ENCODE peak calls at places on chromosomes 12 and 14, in six cellular contexts. A is upper lobe of left lung, H is uterus, D is body of pancreas, S is A549, P is stomach. R is an unnamed sample.
A peak's percentile ranks its signal among the peaks of the same experiment; 100 is the strongest.

GRCh38 chr14:92670967-92671366 is 77.5 kb downstream of the LGMN start:
- DNase-seq in P (no peak), D (no peak), H (no peak), A (no peak), S (no peak), R (no peak)

GRCh38 chr14:50521912-50522341 is 10.4 kb downstream of the MAP4K5 start:
- DNase-seq in S (no peak), D (no peak), A (no peak), H (no peak), P (no peak), R (no peak)

GRCh38 chr12:65335021-65335714 is 56.7 kb downstream of the MSRB3 start:
- DNase-seq in S (peak; percentile 25), A (no peak), H (peak; percentile 79), P (no peak), D (no peak), R (no peak)

GRCh38 chr14:24851837-24852236 is 198.1 kb downstream of the STXBP6 start:
- DNase-seq in P (no peak), S (no peak), H (no peak), D (no peak), A (no peak), R (no peak)

GRCh38 chr12:131171029-131171428 is 217.3 kb downstream of the ADGRD1 start:
- DNase-seq in D (no peak), A (no peak), S (no peak), P (no peak), H (no peak), R (no peak)

GRCh38 chr12:132327351-132328171 is 1.8 kb downstream of the GALNT9 start:
- DNase-seq in H (peak; percentile 66), S (peak; percentile 48), D (no peak), A (peak; percentile 60), P (no peak), R (no peak)

GRCh38 chr12:15863984-15864383 is 18.2 kb upstream of the STRAP start:
- DNase-seq in D (no peak), P (no peak), S (no peak), H (no peak), A (no peak), R (no peak)

GRCh38 chr12:81492131-81492720 is 266.9 kb downstream of the PPFIA2 start:
- DNase-seq in S (no peak), P (no peak), D (no peak), A (no peak), H (no peak), R (no peak)

GRCh38 chr14:20782280-20782890 is 1.3 kb downstream of the RNASE6 start:
- DNase-seq in H (no peak), P (no peak), S (no peak), A (no peak), D (no peak), R (no peak)

GRCh38 chr14:32404784-32405573 is 75.9 kb downstream of the AKAP6 start:
- DNase-seq in P (no peak), S (no peak), A (no peak), H (no peak), D (no peak), R (no peak)

GRCh38 chr14:95877633-95878032 is 1.0 kb downstream of the TUNAR start:
- DNase-seq in D (no peak), A (no peak), S (no peak), H (no peak), P (no peak), R (no peak)

GRCh38 chr12:58176296-58176869 is 235.0 kb downstream of the ATP23 start:
- DNase-seq in S (peak; percentile 65), D (no peak), H (no peak), A (no peak), P (peak; percentile 36), R (no peak)

GRCh38 chr12:7935773-7936581 is at the start of gene SLC2A3:
- DNase-seq in H (peak; percentile 73), S (peak; percentile 84), P (peak; percentile 32), D (no peak), A (no peak), R (peak; percentile 23)

GRCh38 chr12:79424109-79424721 is 266.5 kb downstream of the PAWR start:
- DNase-seq in A (no peak), P (no peak), S (peak; percentile 94), H (no peak), D (no peak), R (no peak)

GRCh38 chr14:72615511-72616121 is 278.3 kb downstream of the DPF3 start:
- DNase-seq in S (no peak), A (no peak), D (no peak), H (no peak), P (no peak), R (no peak)

GRCh38 chr14:104277416-104278213 is 139.2 kb downstream of the KIF26A start:
- DNase-seq in H (peak; percentile 3), P (peak; percentile 22), D (peak; percentile 2), S (no peak), A (no peak), R (peak; percentile 37)

GRCh38 chr14:105051182-105052109 is 13.8 kb downstream of the GPR132 start:
- DNase-seq in A (peak; percentile 78), S (no peak), H (no peak), P (no peak), D (peak; percentile 48), R (no peak)

GRCh38 chr12:6953417-6954315 is 2.5 kb downstream of the PTPN6 start:
- DNase-seq in H (no peak), A (no peak), P (peak; percentile 54), S (no peak), D (no peak), R (no peak)

GRCh38 chr12:57148469-57149308 is 1.3 kb upstream of the LRP1-AS start:
- DNase-seq in A (no peak), S (no peak), D (no peak), H (peak; percentile 86), P (peak; percentile 44), R (peak; percentile 38)

GRCh38 chr12:104374806-104375205 is 71.3 kb downstream of the EID3 start:
- DNase-seq in A (no peak), S (no peak), P (no peak), D (no peak), H (no peak), R (no peak)

GRCh38 chr12:110741371-110741770 is 1.3 kb downstream of the PPP1CC start:
- DNase-seq in D (no peak), P (no peak), S (no peak), A (no peak), H (no peak), R (no peak)

GRCh38 chr14:29521526-29522137 is 406.0 kb downstream of the PRKD1 start:
- DNase-seq in A (no peak), S (no peak), P (no peak), D (no peak), H (no peak), R (no peak)

GRCh38 chr14:92497391-92497790 is 16.2 kb upstream of the RIN3 start:
- DNase-seq in P (no peak), H (no peak), D (no peak), S (no peak), A (no peak), R (no peak)

GRCh38 chr12:119869720-119870119 is 7.4 kb downstream of the CIT start:
- DNase-seq in P (no peak), S (peak; percentile 77), H (no peak), A (no peak), D (no peak), R (no peak)

GRCh38 chr14:105337966-105338365 is 23.4 kb downstream of the PACS2 start:
- DNase-seq in D (no peak), A (peak; percentile 68), S (no peak), H (no peak), P (peak; percentile 55), R (no peak)

GRCh38 chr14:68576496-68577244 is 216.2 kb downstream of the ZFP36L1 start:
- DNase-seq in S (peak; percentile 95), D (no peak), A (no peak), H (no peak), P (no peak), R (no peak)
- H3K4me1 ChIP-seq in S (peaks cover 41% of the 10 kb centered on the region), D (peaks cover 30% of the 10 kb centered on the region), A (peaks cover 30% of the 10 kb centered on the region), H (no peaks in the 10 kb centered on the region), P (peaks cover 52% of the 10 kb centered on the region), R (peaks cover 12% of the 10 kb centered on the region)

DNA sequence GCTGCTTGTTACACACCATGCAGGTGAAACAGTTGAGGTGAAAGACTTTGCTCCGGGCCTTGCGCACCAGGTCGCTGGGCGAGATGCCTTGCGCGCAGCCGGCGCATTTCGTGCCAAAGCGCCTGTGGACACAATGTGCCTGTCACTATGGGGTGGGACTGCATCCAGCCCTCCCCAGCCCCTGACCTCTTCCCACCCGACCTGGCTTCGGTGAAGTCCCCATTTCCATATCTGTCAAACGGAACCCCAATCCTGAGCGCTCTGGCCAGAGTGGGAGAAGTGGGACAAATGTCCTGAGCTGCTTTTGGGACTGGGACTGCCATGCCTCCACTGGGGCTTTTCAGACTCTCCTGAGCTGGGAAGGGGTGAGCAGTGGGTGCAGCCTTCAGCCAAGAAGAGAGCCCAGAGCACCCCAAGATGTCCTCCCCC is 2.4 kb downstream of the LHX5 start:
- DNase-seq in A (peak; percentile 79), P (no peak), H (no peak), D (no peak), S (no peak), R (no peak)
- H3K27ac ChIP-seq in A (no peak overlapping the region), P (no peak overlapping the region), H (no peak overlapping the region), D (no peak overlapping the region), S (no peak overlapping the region), R (no peak overlapping the region)

DNA sequence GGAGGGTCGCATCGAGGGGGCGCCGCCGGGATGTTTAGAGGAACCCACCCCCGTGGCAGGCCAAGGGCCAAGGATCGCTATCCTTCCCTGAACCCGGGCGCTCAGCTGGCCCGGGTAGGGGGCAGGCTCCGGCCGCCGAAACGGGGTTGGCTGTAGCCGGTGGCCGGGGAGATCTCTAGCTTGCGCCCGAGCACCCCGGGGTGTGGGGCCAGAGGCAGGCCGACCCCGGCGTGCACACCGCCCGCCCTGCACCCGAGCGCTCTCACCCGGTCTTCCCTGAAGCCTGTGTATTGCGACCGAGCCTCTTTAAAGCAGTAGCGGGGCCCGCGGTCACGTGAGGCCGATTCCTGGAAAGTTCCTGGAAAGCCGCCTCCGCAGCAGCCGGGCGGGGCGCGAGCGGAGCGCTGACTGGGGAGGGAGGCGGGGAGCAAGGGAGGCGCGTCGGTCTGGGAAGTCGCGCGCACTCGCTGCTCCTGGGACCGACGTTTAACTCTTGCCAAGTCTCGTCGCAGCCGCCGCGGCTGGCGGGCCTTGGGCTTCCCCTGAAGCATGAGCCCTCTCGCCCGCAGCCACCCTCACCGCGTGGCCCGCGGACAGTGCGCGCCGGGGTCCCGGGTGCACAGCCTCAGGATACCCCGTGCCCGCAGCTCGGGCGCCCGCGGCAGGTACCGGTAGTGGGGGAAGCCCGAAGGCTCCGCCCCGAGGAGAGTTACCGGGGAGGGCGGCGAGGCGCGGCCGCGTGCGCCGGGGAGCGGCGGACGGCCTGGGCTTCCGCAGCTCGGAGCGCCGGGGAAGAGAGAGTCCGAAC is 1.7 kb upstream of the SOCS2 start:
- DNase-seq in A (peak; percentile 97), P (peak; percentile 95), H (peak; percentile 96), S (peak; percentile 94), D (peak; percentile 93), R (peak; percentile 89)
- TF ChIP-seq POLR2A in A (no peak), P (peak; percentile 73), H (peak; percentile 74), S (peak; percentile 31), D (peak; percentile 51), R (no peak)

GRCh38 chr12:50537538-50537919 is 32.7 kb downstream of the DIP2B start:
- DNase-seq in H (no peak), A (no peak), S (peak; percentile 40), P (no peak), D (no peak), R (no peak)

GRCh38 chr12:50541139-50541538 is 36.4 kb downstream of the DIP2B start:
- DNase-seq in S (no peak), A (no peak), D (no peak), H (no peak), P (no peak), R (no peak)

GRCh38 chr12:50533971-50534370 is 29.2 kb downstream of the DIP2B start:
- DNase-seq in H (no peak), P (no peak), D (no peak), A (no peak), S (no peak), R (no peak)

GRCh38 chr12:50536831-50537537 is 32.2 kb downstream of the DIP2B start:
- DNase-seq in S (no peak), H (no peak), A (no peak), P (no peak), D (no peak), R (no peak)

GRCh38 chr12:50538178-50538577 is 33.4 kb downstream of the DIP2B start:
- DNase-seq in S (no peak), P (no peak), D (no peak), A (no peak), H (no peak), R (no peak)
- H3K4me1 ChIP-seq in S (peaks cover 66% of the 10 kb centered on the region), P (peaks cover 53% of the 10 kb centered on the region), D (peaks cover 47% of the 10 kb centered on the region), A (peaks cover 10% of the 10 kb centered on the region), H (no peaks in the 10 kb centered on the region), R (no peaks in the 10 kb centered on the region)

R was measured in breast epithelium.